ENCODE peak calls at places on chromosomes 4 and X, in nine cellular contexts. P, Q, A, Z, O, C, R, S and I are unnamed samples.
A peak's percentile ranks its signal among the peaks of the same experiment; 100 is the strongest.

GRCh38 chrX:74453178-74453577 is 31.9 kb downstream of the SLC16A2 start:
- DNase-seq in P (no peak), S (no peak), R (no peak), O (no peak), A (no peak), Z (no peak), C (no peak), Q (no peak), I (no peak)

GRCh38 chr4:55973650-55974049 is 24.9 kb downstream of the CEP135 start:
- DNase-seq in Z (no peak), O (no peak), A (no peak), S (no peak), Q (no peak), R (no peak), C (no peak), P (no peak), I (no peak)

GRCh38 chr4:40608628-40609027 is 21.0 kb downstream of the RBM47 start:
- DNase-seq in P (no peak), Z (no peak), Q (peak; percentile 51), R (no peak), A (no peak), C (no peak), O (no peak), S (peak; percentile 44), I (no peak)

GRCh38 chr4:1012031-1012739 is 759 bp downstream of the FGFRL1 start:
- DNase-seq in C (no peak), Q (no peak), P (peak; percentile 10), Z (no peak), R (peak; percentile 75), O (no peak), S (no peak), A (peak; percentile 13), I (peak; percentile 53)

GRCh38 chr4:151862766-151863165 is 102.0 kb upstream of the GATB start:
- DNase-seq in R (no peak), P (no peak), S (peak; percentile 13), C (peak; percentile 50), Z (no peak), O (no peak), A (no peak), Q (peak; percentile 75), I (no peak)

GRCh38 chr4:31539279-31540074 is 819.3 kb downstream of the PCDH7 start:
- DNase-seq in A (no peak), Z (no peak), O (no peak), C (no peak), R (no peak), S (no peak), Q (no peak), P (no peak), I (no peak)

GRCh38 chr4:6625256-6625655 is 15.2 kb upstream of the MRFAP1 start:
- DNase-seq in R (no peak), C (no peak), S (no peak), Z (no peak), O (no peak), P (no peak), A (no peak), Q (no peak), I (no peak)

GRCh38 chr4:157045507-157046127 is 30.3 kb upstream of the GLRB start:
- DNase-seq in S (peak; percentile 80), Q (peak; percentile 81), A (no peak), C (peak; percentile 40), O (peak; percentile 20), P (no peak), R (no peak), Z (no peak), I (no peak)

GRCh38 chr4:2793578-2793919 is 664 bp downstream of the SH3BP2 start:
- DNase-seq in Z (no peak), C (no peak), O (no peak), R (peak; percentile 62), A (no peak), S (peak; percentile 57), Q (peak; percentile 51), P (no peak), I (peak; percentile 80)

GRCh38 chr4:108360857-108361820 is 192.4 kb upstream of the LEF1 start:
- DNase-seq in S (peak; percentile 60), R (no peak), Z (no peak), C (no peak), A (no peak), Q (peak; percentile 48), P (no peak), O (no peak), I (no peak)

GRCh38 chr4:150229538-150229937 is 151.3 kb downstream of the DCLK2 start:
- DNase-seq in Q (peak; percentile 86), P (no peak), A (no peak), O (no peak), C (peak; percentile 93), S (peak; percentile 93), Z (no peak), R (no peak), I (no peak)

GRCh38 chr4:13866881-13867280 is 239.4 kb upstream of the BOD1L1 start:
- DNase-seq in O (no peak), S (peak; percentile 32), R (no peak), P (no peak), Q (peak; percentile 54), A (no peak), Z (no peak), C (no peak), I (no peak)

GRCh38 chr4:98687876-98688275 is 29.5 kb upstream of the TSPAN5 start:
- DNase-seq in A (no peak), S (no peak), O (no peak), P (no peak), C (no peak), Z (no peak), Q (peak; percentile 11), R (no peak), I (no peak)

GRCh38 chrX:39456894-39457600 is 640.7 kb downstream of the BCOR start:
- DNase-seq in R (no peak), Z (no peak), O (no peak), A (no peak), Q (no peak), C (no peak), S (no peak), P (no peak), I (no peak)

GRCh38 chrX:19225906-19226305 is 103.6 kb upstream of the ADGRG2 start:
- DNase-seq in S (peak; percentile 1), P (no peak), Z (no peak), C (no peak), A (no peak), Q (peak; percentile 18), R (no peak), O (peak; percentile 15), I (peak; percentile 5)

GRCh38 chrX:3541336-3541735 is 172.1 kb downstream of the PRKX start:
- DNase-seq in A (no peak), S (no peak), Q (no peak), Z (no peak), O (no peak), P (no peak), C (no peak), R (no peak), I (no peak)

GRCh38 chr4:104352211-104352610 is 142.5 kb downstream of the CXXC4 start:
- DNase-seq in R (no peak), Q (no peak), Z (no peak), O (no peak), S (no peak), P (no peak), A (no peak), C (no peak), I (no peak)

GRCh38 chr4:154344686-154345085 is 146.9 kb downstream of the DCHS2 start:
- DNase-seq in Q (no peak), Z (no peak), O (peak; percentile 10), P (no peak), C (no peak), R (no peak), A (no peak), S (no peak), I (peak; percentile 13)